ENCODE peak calls at places on chromosomes 13 and 19, in five cellular contexts. L is body of pancreas; Y is effector memory CD4-positive, alpha-beta T cell; O is endodermal cell; M is naive thymus-derived CD4-positive, alpha-beta T cell. W is an unnamed sample. For H3K4me1, the result is how much of the 10 kb centered on the place peaks cover.

GRCh38 chr13:46665630-46666482 is 112.9 kb downstream of the LRCH1 start:
- DNase-seq in M (no peak), Y (no peak), O (no peak), L (no peak), W (no peak)

GRCh38 chr13:46173656-46174055 is 8.3 kb downstream of the LCP1 start:
- DNase-seq in Y (peak), L (no peak), M (no peak), O (no peak), W (no peak)

GRCh38 chr19:6723108-6723618 is 2.7 kb upstream of the C3 start:
- DNase-seq in M (no peak), L (peak), O (peak), Y (no peak), W (peak)

GRCh38 chr19:50661087-50661486 is 11.8 kb downstream of the C19orf81 start:
- DNase-seq in O (no peak), L (no peak), Y (no peak), M (no peak), W (no peak)

GRCh38 chr13:22077205-22077683 is 406.4 kb downstream of the FGF9 start:
- DNase-seq in M (no peak), L (no peak), Y (no peak), O (no peak), W (no peak)

GRCh38 chr13:86946734-86947133 is 724.4 kb upstream of the SLITRK5 start:
- DNase-seq in L (no peak), Y (no peak), M (no peak), O (no peak), W (no peak)

GRCh38 chr13:24694907-24695306 is 14.7 kb downstream of the ATP12A start:
- DNase-seq in Y (no peak), O (no peak), L (no peak), M (no peak), W (no peak)

GRCh38 chr13:26007261-26007765 is 44.5 kb downstream of the SHISA2 start:
- DNase-seq in O (no peak), M (no peak), Y (no peak), L (no peak), W (no peak)

GRCh38 chr13:20938302-20938701 is 35.8 kb upstream of the XPO4 start:
- DNase-seq in L (no peak), M (no peak), O (no peak), Y (no peak), W (no peak)

GRCh38 chr19:2359992-2360875 is at the start of gene TMPRSS9:
- DNase-seq in M (no peak), O (no peak), Y (no peak), L (no peak), W (no peak)

GRCh38 chr13:30395192-30396158 is 26.8 kb upstream of the UBE2L5 start:
- DNase-seq in Y (peak), M (peak), O (peak), L (peak), W (peak)

GRCh38 chr13:34816543-34816942 is 125.5 kb upstream of the NBEA start:
- DNase-seq in Y (no peak), L (no peak), O (no peak), M (no peak), W (no peak)

GRCh38 chr13:63190742-63191141 is 1775.1 kb upstream of the PCDH20 start:
- DNase-seq in M (no peak), O (no peak), L (no peak), Y (no peak), W (no peak)

GRCh38 chr19:31113250-31113685 is 236.0 kb downstream of the TSHZ3 start:
- DNase-seq in L (no peak), Y (no peak), M (no peak), O (no peak), W (no peak)

GRCh38 chr13:110557610-110558305 is 3.8 kb downstream of the RAB20 start:
- DNase-seq in O (no peak), L (peak), Y (no peak), M (no peak), W (no peak)

GRCh38 chr13:78121459-78122348 is 203.1 kb upstream of the EDNRB start:
- DNase-seq in M (peak), L (peak), O (peak), Y (no peak), W (no peak)

GRCh38 chr19:3320354-3320670 is 46.1 kb upstream of the NFIC start:
- DNase-seq in L (no peak), Y (no peak), O (no peak), M (no peak), W (no peak)

GRCh38 chr19:36136975-36137686 is 2.7 kb upstream of the CAPNS1 start:
- DNase-seq in O (no peak), M (no peak), Y (no peak), L (peak), W (peak)

GRCh38 chr13:99339230-99339721 is 32.1 kb upstream of the GPR183 start:
- DNase-seq in M (no peak), O (no peak), Y (no peak), L (no peak), W (no peak)

GRCh38 chr13:27403252-27403678 is 21.2 kb upstream of the GTF3A start:
- DNase-seq in M (no peak), O (no peak), Y (no peak), L (peak), W (no peak)

GRCh38 chr19:55231391-55232283 is 3.1 kb upstream of the TMEM86B start:
- DNase-seq in O (no peak), L (no peak), Y (no peak), M (no peak), W (no peak)

GRCh38 chr13:64556391-64556790 is 2673.7 kb downstream of the PCDH9 start:
- DNase-seq in O (no peak), Y (no peak), M (no peak), L (no peak), W (no peak)

GRCh38 chr13:74221752-74222151 is 87.5 kb upstream of the KLF12 start:
- DNase-seq in Y (no peak), O (no peak), L (no peak), M (no peak), W (no peak)

GRCh38 chr13:106599875-106600797 is 32.2 kb upstream of the ARGLU1 start:
- DNase-seq in M (peak), O (no peak), Y (no peak), L (peak), W (no peak)

GRCh38 chr19:33420821-33421220 is 47.3 kb downstream of the CEBPG start:
- DNase-seq in M (no peak), L (no peak), O (no peak), Y (no peak), W (peak)

GRCh38 chr19:29936409-29936808 is 5.6 kb upstream of the URI1 start:
- DNase-seq in M (no peak), O (no peak), Y (no peak), L (no peak), W (no peak)

GRCh38 chr13:99228737-99229691 is 28.4 kb downstream of the UBAC2 start:
- DNase-seq in L (no peak), Y (no peak), O (no peak), M (no peak), W (no peak)

GRCh38 chr19:15944401-15944800 is 4.4 kb upstream of the OR10H4 start:
- DNase-seq in O (no peak), Y (no peak), L (no peak), M (no peak), W (no peak)

GRCh38 chr19:47253467-47253881 is 2.9 kb upstream of the CCDC9 start:
- DNase-seq in Y (no peak), L (no peak), M (no peak), O (no peak), W (no peak)

GRCh38 chr13:94112227-94112626 is 367.3 kb downstream of the DCT start:
- DNase-seq in M (no peak), L (peak), O (no peak), Y (no peak), W (peak)

GRCh38 chr13:50158385-50159165 is 143.3 kb downstream of the KCNRG start:
- DNase-seq in M (no peak), L (no peak), O (no peak), Y (no peak), W (no peak)

DNA sequence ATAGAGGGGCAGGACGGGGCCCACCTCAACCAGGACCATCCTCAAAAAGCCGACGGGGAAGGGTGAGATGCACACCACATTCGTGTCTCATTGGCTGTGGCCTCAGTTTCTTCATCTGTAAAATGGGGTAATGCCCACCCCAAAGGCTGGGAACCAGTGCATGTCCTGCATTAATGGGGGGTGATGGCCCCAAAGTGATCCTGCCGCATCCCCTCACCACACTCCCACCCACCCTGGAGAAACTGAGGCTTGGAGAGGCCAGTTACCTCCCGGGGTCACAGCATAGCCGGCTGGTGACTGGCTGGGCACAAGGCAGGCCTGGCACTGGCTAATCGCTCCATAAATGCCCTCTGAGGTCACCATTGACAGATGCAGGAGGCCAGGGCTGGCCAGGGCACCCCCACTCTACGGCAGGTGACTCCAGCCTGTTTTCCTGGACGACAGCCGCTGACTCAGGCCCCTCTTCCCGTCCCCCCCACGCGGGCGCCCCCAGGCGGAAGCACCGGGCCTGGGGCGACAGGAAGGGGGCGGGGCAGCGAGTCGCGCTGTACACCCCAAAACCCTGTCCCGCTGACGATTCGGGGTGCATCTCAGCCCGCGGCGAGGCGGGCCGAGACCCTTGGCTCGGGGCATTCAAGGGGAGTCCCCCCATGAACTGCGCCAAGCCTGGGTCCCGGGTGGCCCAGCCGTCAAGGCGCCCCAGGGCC is 483 bp upstream of the MIDN start:
- DNase-seq in O (peak), M (peak), L (peak), Y (peak), W (peak)
- H3K4me1 ChIP-seq in O (under half), M (under half), L (half or more), Y (under half), W (half or more)

GRCh38 chr19:18948976-18949356 is 7.9 kb upstream of the HOMER3 start:
- DNase-seq in Y (no peak), L (no peak), O (no peak), M (no peak), W (no peak)
- H3K27ac ChIP-seq in Y (no peak), L (no peak), O (no peak), M (no peak), W (no peak)

DNA sequence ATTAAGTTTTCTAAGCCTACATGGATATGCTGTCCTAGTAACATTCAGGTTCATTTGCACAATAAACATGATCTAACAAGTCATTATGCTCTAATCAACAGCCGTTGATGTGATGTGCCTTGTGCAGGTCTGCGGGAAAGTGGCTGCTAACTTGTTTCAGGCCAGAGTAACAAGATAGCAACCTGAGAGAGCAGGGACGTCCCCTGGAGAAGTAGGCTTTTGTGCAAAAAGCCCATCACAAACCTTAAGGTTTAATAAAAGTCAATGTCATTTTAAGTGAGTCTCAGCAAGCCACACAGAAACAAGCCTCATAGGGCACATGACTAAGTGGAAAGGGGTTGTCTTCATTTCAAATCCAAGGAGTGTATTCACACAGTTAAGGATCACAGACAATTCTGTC is 17.6 kb downstream of the FOXO1 start:
- DNase-seq in Y (no peak), O (peak), M (no peak), L (no peak), W (no peak)
- H3K4me1 ChIP-seq in Y (half or more), O (under half), M (under half), L (half or more), W (under half)

GRCh38 chr19:40836754-40837429 is 13.4 kb downstream of the CYP2A6 start:
- DNase-seq in L (no peak), M (no peak), Y (no peak), O (no peak), W (no peak)
- H3K27ac ChIP-seq in L (no peak), M (no peak), Y (no peak), O (no peak), W (no peak)